ENCODE peak calls at places on chromosomes 4 and X, in four cellular contexts. O is sciatic nerve, I is posterior vena cava, Y is nucleus accumbens. Z is an unnamed sample.

GRCh38 chr4:85968945-85969830 is 390.7 kb downstream of the MAPK10 start:
- DNase-seq in O (no peak), I (no peak), Y (no peak), Z (no peak)

GRCh38 chr4:175614880-175615279 is 197.2 kb downstream of the GPM6A start:
- DNase-seq in Y (no peak), O (peak), I (peak), Z (no peak)

GRCh38 chr4:36322921-36323354 is 41.5 kb downstream of the DTHD1 start:
- DNase-seq in Y (no peak), I (no peak), O (no peak), Z (no peak)

GRCh38 chr4:138609943-138610350 is 367.8 kb upstream of the SLC7A11 start:
- DNase-seq in Y (no peak), O (no peak), I (no peak), Z (no peak)

GRCh38 chr4:132893787-132894186 is 255.3 kb upstream of the PCDH10 start:
- DNase-seq in Y (no peak), I (no peak), O (no peak), Z (no peak)

GRCh38 chrX:19725545-19726102 is 161.8 kb downstream of the SH3KBP1 start:
- DNase-seq in O (no peak), Y (no peak), I (no peak), Z (no peak)

GRCh38 chrX:102934624-102935023 is 2.4 kb upstream of the RAB40AL start:
- DNase-seq in I (no peak), O (no peak), Y (peak), Z (no peak)

GRCh38 chrX:31546130-31546529 is 474.3 kb upstream of the FTHL17 start:
- DNase-seq in Y (no peak), O (no peak), I (no peak), Z (no peak)

Z was measured in sigmoid colon.